ENCODE peak calls at places on chromosomes 16 and 17, in six cellular contexts. H is A549, T is Daoy, N is fibroblast of lung, F is PC-9, J is NCI-H1694 treated with DMSO at 0.1 percent for 48 hours. P is an unnamed sample.

GRCh38 chr17:81456091-81456490 is 56.5 kb downstream of the ACTG1 start:
- DNase-seq in H (no peak), T (no peak), N (no peak), F (no peak), J (no peak), P (no peak)

GRCh38 chr16:89105599-89106151 is 12.0 kb downstream of the ACSF3 start:
- DNase-seq in H (no peak), T (no peak), N (no peak), F (no peak), J (no peak), P (no peak)

GRCh38 chr17:48357727-48358126 is 72.3 kb downstream of the SKAP1 start:
- DNase-seq in H (no peak), T (no peak), N (no peak), F (no peak), J (no peak), P (no peak)

GRCh38 chr17:77319211-77320031 is 178.7 kb downstream of the SEC14L1 start:
- DNase-seq in H (peak), T (peak), N (peak), F (peak), J (no peak), P (no peak)

GRCh38 chr16:2740476-2740875 is 12.0 kb upstream of the SRRM2 start:
- DNase-seq in H (no peak), T (no peak), N (no peak), F (no peak), J (no peak), P (no peak)

GRCh38 chr16:71555230-71555891 is 21.5 kb downstream of the TAT start:
- DNase-seq in H (peak), T (no peak), N (no peak), F (no peak), J (no peak), P (no peak)

GRCh38 chr17:54814371-54814770 is 86.3 kb upstream of the TOM1L1 start:
- DNase-seq in H (no peak), T (no peak), N (no peak), F (no peak), J (no peak), P (no peak)

GRCh38 chr17:50919321-50920040 is 53.3 kb upstream of the TOB1 start:
- DNase-seq in H (peak), T (peak), N (peak), F (peak), J (peak), P (peak)

GRCh38 chr17:15262291-15263205 is 2.6 kb downstream of the PMP22 start:
- DNase-seq in H (peak), T (peak), N (peak), F (peak), J (no peak), P (no peak)

GRCh38 chr16:11107781-11108465 is 148.1 kb downstream of the SOCS1 start:
- DNase-seq in H (no peak), T (peak), N (peak), F (no peak), J (no peak), P (no peak)

GRCh38 chr17:29584452-29585079 is 4.9 kb downstream of the GIT1 start:
- DNase-seq in H (no peak), T (peak), N (no peak), F (no peak), J (no peak), P (no peak)

GRCh38 chr17:29573871-29574731 is 5.6 kb downstream of the TP53I13 start:
- DNase-seq in H (no peak), T (no peak), N (no peak), F (no peak), J (no peak), P (no peak)

GRCh38 chr17:78234261-78234865 is 2.9 kb downstream of the TMEM235 start:
- DNase-seq in H (no peak), T (no peak), N (no peak), F (no peak), J (no peak), P (no peak)

GRCh38 chr17:65388911-65389310 is 172.5 kb downstream of the AXIN2 start:
- DNase-seq in H (no peak), T (no peak), N (no peak), F (no peak), J (no peak), P (no peak)

GRCh38 chr17:68461589-68461988 is 4.3 kb upstream of the WIPI1 start:
- DNase-seq in H (no peak), T (no peak), N (no peak), F (no peak), J (no peak), P (no peak)

GRCh38 chr16:55492756-55493380 is 13.9 kb downstream of the MMP2 start:
- DNase-seq in H (no peak), T (no peak), N (no peak), F (no peak), J (no peak), P (no peak)

GRCh38 chr17:59377410-59377809 is 46.0 kb downstream of the YPEL2 start:
- DNase-seq in H (no peak), T (peak), N (peak), F (no peak), J (peak), P (no peak)

GRCh38 chr17:5676012-5676411 is 91.7 kb upstream of the NLRP1 start:
- DNase-seq in H (no peak), T (peak), N (no peak), F (no peak), J (no peak), P (no peak)

GRCh38 chr17:1315891-1316403 is 36.5 kb downstream of the TRARG1 start:
- DNase-seq in H (no peak), T (no peak), N (no peak), F (no peak), J (no peak), P (no peak)

GRCh38 chr16:88030498-88030897 is 79.3 kb downstream of the BANP start:
- DNase-seq in H (no peak), T (no peak), N (no peak), F (no peak), J (no peak), P (no peak)

GRCh38 chr17:38538906-38539305 is 66.8 kb downstream of the SRCIN1 start:
- DNase-seq in H (no peak), T (no peak), N (no peak), F (no peak), J (no peak), P (peak)

GRCh38 chr17:80780381-80781187 is 211.1 kb upstream of the CHMP6 start:
- DNase-seq in H (no peak), T (no peak), N (no peak), F (no peak), J (no peak), P (no peak)

GRCh38 chr17:44757045-44757917 is 1.5 kb upstream of the ADAM11 start:
- DNase-seq in H (no peak), T (no peak), N (no peak), F (no peak), J (no peak), P (no peak)

GRCh38 chr17:78383725-78384471 is 5.4 kb downstream of the PGS1 start:
- DNase-seq in H (no peak), T (peak), N (peak), F (peak), J (no peak), P (no peak)

GRCh38 chr16:4679854-4680636 is 13.3 kb upstream of the NUDT16L1 start:
- DNase-seq in H (no peak), T (peak), N (peak), F (peak), J (no peak), P (peak)

GRCh38 chr17:46212634-46213435 is 19.6 kb upstream of the KANSL1 start:
- DNase-seq in H (peak), T (peak), N (peak), F (peak), J (peak), P (peak)

GRCh38 chr16:10961231-10961630 is 16.9 kb downstream of the CLEC16A start:
- DNase-seq in H (no peak), T (peak), N (peak), F (no peak), J (no peak), P (no peak)

GRCh38 chr17:7856081-7856791 is 1.1 kb downstream of the NAA38 start:
- DNase-seq in H (no peak), T (no peak), N (peak), F (no peak), J (no peak), P (no peak)

GRCh38 chr17:76000755-76001521 is at the start of gene CDK3:
- DNase-seq in H (no peak), T (no peak), N (no peak), F (no peak), J (no peak), P (no peak)

P was measured in LNCaP clone FGC.